ENCODE peak calls at places on chromosomes 11 and 22, in ten cellular contexts. T is WERI-Rb-1, S is bronchial epithelial cell, V is cardiac fibroblast, I is astrocyte of the spinal cord, X is heart right ventricle, D is thoracic aorta, E is uterus, G is activated B cell treated with CpG ODN at 0.5 μM for 24 hours, O is AG09309. Y is an unnamed sample.

GRCh38 chr11:3840870-3841425 is at the start of gene RHOG:
- DNase-seq in G (no peak), S (peak; percentile 68), D (peak; percentile 62), I (peak; percentile 83), O (peak; percentile 35), T (peak; percentile 73), E (peak; percentile 82), V (peak; percentile 90), X (peak; percentile 87), Y (peak; percentile 83)

GRCh38 chr11:83033972-83034672 is 37.6 kb downstream of the RAB30 start:
- DNase-seq in V (peak; percentile 85), X (peak; percentile 24), D (no peak), I (peak; percentile 88), E (peak; percentile 54), O (peak; percentile 87), S (peak; percentile 65), T (peak; percentile 81), G (no peak), Y (peak; percentile 77)

GRCh38 chr11:14764899-14765527 is 121.4 kb downstream of the PDE3B start:
- DNase-seq in X (no peak), S (peak; percentile 36), G (no peak), V (peak; percentile 77), I (peak; percentile 53), D (no peak), O (no peak), T (no peak), E (no peak), Y (peak; percentile 25)

GRCh38 chr11:17013548-17014320 is 480 bp downstream of the PLEKHA7 start:
- DNase-seq in X (peak; percentile 25), O (no peak), V (no peak), E (no peak), S (no peak), D (no peak), G (peak; percentile 22), T (peak; percentile 61), I (no peak), Y (peak; percentile 22)

GRCh38 chr11:133894956-133895549 is 49.7 kb upstream of the SPATA19 start:
- DNase-seq in I (no peak), V (peak; percentile 5), D (no peak), T (no peak), S (no peak), O (no peak), G (no peak), X (no peak), E (no peak), Y (no peak)

GRCh38 chr22:49300241-49300640 is 527.4 kb downstream of the BRD1 start:
- DNase-seq in V (no peak), D (no peak), S (no peak), E (no peak), X (no peak), T (no peak), I (no peak), G (no peak), O (no peak), Y (no peak)

GRCh38 chr22:25622011-25622410 is 57.5 kb downstream of the GRK3 start:
- DNase-seq in I (peak; percentile 18), V (peak; percentile 24), D (no peak), E (no peak), G (no peak), X (no peak), O (no peak), S (no peak), T (no peak), Y (no peak)

GRCh38 chr22:30460147-30460546 is 11.7 kb downstream of the SEC14L3 start:
- DNase-seq in O (no peak), I (no peak), E (no peak), X (no peak), D (no peak), G (no peak), S (no peak), T (no peak), V (no peak), Y (peak; percentile 31)

GRCh38 chr11:69588270-69588669 is 52.7 kb upstream of the CCND1 start:
- DNase-seq in S (peak; percentile 82), G (no peak), I (peak; percentile 61), D (no peak), T (no peak), E (no peak), V (peak; percentile 43), O (peak; percentile 63), X (no peak), Y (peak; percentile 61)

GRCh38 chr22:37768273-37768672 is 39.5 kb upstream of the GCAT start:
- DNase-seq in D (no peak), V (no peak), G (no peak), T (no peak), X (no peak), O (no peak), I (no peak), S (no peak), E (no peak), Y (no peak)
- TF ChIP-seq CTCF in D (no peak), V (peak; percentile 42), G (no peak), T (peak; percentile 62), X (no peak), O (peak; percentile 34), I (peak; percentile 34), S (peak; percentile 19), E (no peak), Y (no peak)

GRCh38 chr11:67250059-67251043 is 15.9 kb upstream of the GRK2 start:
- DNase-seq in S (no peak), V (no peak), O (no peak), D (no peak), X (no peak), I (no peak), T (no peak), G (no peak), E (no peak), Y (no peak)

GRCh38 chr11:67251841-67252240 is 14.4 kb upstream of the GRK2 start:
- DNase-seq in S (no peak), O (no peak), D (no peak), V (no peak), T (no peak), G (no peak), X (no peak), E (no peak), I (peak; percentile 31), Y (no peak)

GRCh38 chr11:67254768-67255167 is 11.5 kb upstream of the GRK2 start:
- DNase-seq in E (no peak), G (no peak), V (no peak), I (no peak), O (no peak), S (no peak), X (no peak), T (no peak), D (no peak), Y (no peak)

GRCh38 chr11:67253872-67254624 is 12.2 kb upstream of the GRK2 start:
- DNase-seq in V (no peak), T (no peak), I (no peak), E (no peak), O (no peak), X (no peak), S (no peak), G (no peak), D (no peak), Y (no peak)

GRCh38 chr11:67252831-67253239 is 13.4 kb upstream of the GRK2 start:
- DNase-seq in V (peak; percentile 60), O (no peak), I (peak; percentile 50), T (peak; percentile 34), E (no peak), G (no peak), D (no peak), S (peak; percentile 43), X (no peak), Y (peak; percentile 46)
- TF ChIP-seq CTCF in V (peak; percentile 35), O (peak; percentile 48), I (peak; percentile 52), T (peak; percentile 54), E (no peak), G (no peak), D (no peak), S (peak; percentile 56), X (peak; percentile 22), Y (peak; percentile 18)

GRCh38 chr22:23282986-23283385 is 102.7 kb downstream of the BCR start:
- DNase-seq in T (no peak), S (no peak), E (no peak), X (no peak), D (no peak), V (no peak), I (no peak), G (no peak), O (no peak), Y (no peak)

GRCh38 chr22:23281053-23281405 is 100.7 kb downstream of the BCR start:
- DNase-seq in E (no peak), T (no peak), G (no peak), S (no peak), X (no peak), I (no peak), D (no peak), O (no peak), V (no peak), Y (no peak)

GRCh38 chr22:23282516-23282915 is 102.2 kb downstream of the BCR start:
- DNase-seq in E (no peak), O (no peak), T (no peak), D (no peak), X (no peak), V (no peak), S (no peak), I (no peak), G (no peak), Y (no peak)

GRCh38 chr22:23281406-23282088 is 101.2 kb downstream of the BCR start:
- DNase-seq in E (peak; percentile 85), G (peak; percentile 78), V (peak; percentile 82), S (peak; percentile 76), D (peak; percentile 69), X (peak; percentile 84), O (peak; percentile 23), I (peak; percentile 76), T (peak; percentile 87), Y (peak; percentile 80)

DNA sequence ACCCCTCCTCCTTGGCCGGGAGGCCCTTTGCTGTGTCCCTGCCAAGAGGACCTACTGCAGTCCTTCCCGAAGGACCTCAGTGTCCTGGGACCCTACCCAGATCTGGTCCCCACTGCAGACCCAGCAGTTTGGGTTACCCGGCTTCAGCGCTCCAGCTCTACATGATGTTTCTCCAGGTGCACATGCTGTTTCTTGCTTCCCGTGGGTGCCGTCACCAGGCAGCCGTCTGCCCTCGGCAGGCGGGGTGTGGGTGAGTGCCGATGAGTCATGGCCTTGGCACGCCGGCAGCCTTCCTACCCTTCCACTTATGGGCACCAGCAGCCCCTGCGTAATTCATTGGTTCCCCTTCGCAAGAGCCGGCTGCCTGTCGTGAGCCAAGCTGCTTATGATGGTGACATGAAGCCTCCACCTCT is 101.8 kb downstream of the BCR start:
- DNase-seq in G (no peak), D (peak; percentile 89), S (peak; percentile 94), I (peak; percentile 83), V (peak; percentile 71), X (peak; percentile 54), E (peak; percentile 74), O (peak; percentile 24), T (no peak), Y (peak; percentile 95)
- TF ChIP-seq CTCF in G (no peak), D (no peak), S (no peak), I (no peak), V (no peak), X (no peak), E (no peak), O (no peak), T (no peak), Y (no peak)

DNA sequence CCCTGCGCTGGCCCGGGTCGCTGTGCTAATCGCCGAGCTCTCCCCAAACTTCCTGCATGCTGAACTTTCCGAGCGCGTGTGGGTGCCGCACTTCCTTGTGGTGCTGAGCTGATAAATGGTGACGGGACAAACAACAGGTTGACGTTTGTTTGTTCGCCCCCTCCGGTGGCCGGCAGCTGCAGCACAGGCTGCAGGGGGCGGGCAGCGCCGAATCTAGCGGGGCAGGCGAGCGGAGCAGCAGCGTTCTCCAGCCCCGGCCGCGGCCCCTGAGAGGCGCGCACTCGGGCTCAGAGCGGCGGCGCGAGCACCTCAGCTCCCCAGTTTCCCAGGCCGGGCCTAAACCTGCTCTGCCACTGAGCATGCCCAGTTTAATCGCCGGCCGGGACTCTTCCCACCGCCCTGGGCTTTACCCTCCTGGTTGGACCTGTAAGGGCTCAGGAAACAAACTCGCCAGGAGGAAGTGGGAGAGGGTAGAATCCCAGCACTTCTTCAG is at the start of gene PDGFD:
- DNase-seq in O (no peak), X (peak; percentile 65), G (peak; percentile 25), T (peak; percentile 80), V (peak; percentile 91), I (peak; percentile 59), E (peak; percentile 38), S (peak; percentile 44), D (peak; percentile 2), Y (peak; percentile 35)
- TF ChIP-seq CTCF in O (no peak), X (peak; percentile 29), G (no peak), T (peak; percentile 49), V (peak; percentile 39), I (peak; percentile 47), E (no peak), S (peak; percentile 33), D (peak; percentile 61), Y (no peak)